ENCODE peak calls at places on chromosomes 6 and 20, in seven cellular contexts. O, U, B, P, Z, M and H are unnamed samples.

GRCh38 chr6:144361027-144361426 is 75.9 kb downstream of the UTRN start:
- DNase-seq in O (no peak), U (no peak), B (no peak), P (no peak), Z (no peak), M (no peak), H (no peak)

GRCh38 chr6:139748353-139749146 is 374.1 kb upstream of the CITED2 start:
- DNase-seq in O (peak), U (no peak), B (peak), P (no peak), Z (no peak), M (no peak), H (peak)

GRCh38 chr6:154602708-154603107 is 92.2 kb upstream of the CNKSR3 start:
- DNase-seq in O (no peak), U (no peak), B (no peak), P (no peak), Z (no peak), M (no peak), H (no peak)

GRCh38 chr6:167661456-167662103 is 165.1 kb upstream of the AFDN start:
- DNase-seq in O (no peak), U (no peak), B (no peak), P (no peak), Z (no peak), M (no peak), H (no peak)

GRCh38 chr20:11907621-11908020 is 10.1 kb upstream of the BTBD3 start:
- DNase-seq in O (no peak), U (peak), B (peak), P (no peak), Z (no peak), M (no peak), H (no peak)

GRCh38 chr20:41475507-41475906 is 108.9 kb upstream of the EMILIN3 start:
- DNase-seq in O (no peak), U (no peak), B (no peak), P (no peak), Z (no peak), M (no peak), H (peak)

GRCh38 chr20:19811231-19811630 is 53.2 kb downstream of the RIN2 start:
- DNase-seq in O (no peak), U (no peak), B (no peak), P (no peak), Z (no peak), M (no peak), H (no peak)

GRCh38 chr6:153727910-153728309 is 311.1 kb upstream of the OPRM1 start:
- DNase-seq in O (peak), U (no peak), B (no peak), P (no peak), Z (no peak), M (no peak), H (no peak)

GRCh38 chr6:108362455-108362854 is 67.6 kb downstream of the AFG1L start:
- DNase-seq in O (no peak), U (no peak), B (no peak), P (no peak), Z (no peak), M (no peak), H (no peak)

GRCh38 chr6:100155141-100155540 is 161.1 kb upstream of the MCHR2 start:
- DNase-seq in O (no peak), U (no peak), B (no peak), P (no peak), Z (no peak), M (no peak), H (no peak)

GRCh38 chr6:142695016-142695415 is 250.0 kb downstream of the HIVEP2 start:
- DNase-seq in O (no peak), U (no peak), B (no peak), P (no peak), Z (no peak), M (no peak), H (peak)

GRCh38 chr20:17638835-17639407 is 43.1 kb downstream of the RRBP1 start:
- DNase-seq in O (no peak), U (no peak), B (no peak), P (no peak), Z (no peak), M (no peak), H (no peak)

GRCh38 chr6:148761532-148761951 is 14.7 kb downstream of the UST start:
- DNase-seq in O (peak), U (no peak), B (peak), P (no peak), Z (no peak), M (no peak), H (no peak)

GRCh38 chr6:33414592-33415271 is 3.2 kb downstream of the CUTA start:
- DNase-seq in O (no peak), U (no peak), B (no peak), P (no peak), Z (peak), M (no peak), H (no peak)

GRCh38 chr6:66558189-66558588 is 851.2 kb upstream of the EYS start:
- DNase-seq in O (no peak), U (no peak), B (no peak), P (no peak), Z (no peak), M (no peak), H (no peak)

GRCh38 chr6:128597004-128597403 is 76.6 kb upstream of the PTPRK start:
- DNase-seq in O (no peak), U (no peak), B (no peak), P (no peak), Z (no peak), M (no peak), H (no peak)

GRCh38 chr20:17586250-17586649 is 16.4 kb downstream of the DSTN start:
- DNase-seq in O (no peak), U (no peak), B (no peak), P (no peak), Z (no peak), M (no peak), H (no peak)

GRCh38 chr6:126620747-126621146 is 280.8 kb downstream of the CENPW start:
- DNase-seq in O (no peak), U (no peak), B (no peak), P (no peak), Z (no peak), M (no peak), H (no peak)

GRCh38 chr6:90284236-90284744 is 12.4 kb downstream of the BACH2 start:
- DNase-seq in O (peak), U (peak), B (peak), P (no peak), Z (no peak), M (peak), H (peak)

GRCh38 chr20:59013959-59014608 is 5.1 kb upstream of the TUBB1 start:
- DNase-seq in O (no peak), U (no peak), B (peak), P (no peak), Z (no peak), M (peak), H (peak)

GRCh38 chr6:90343581-90343980 is 46.9 kb upstream of the BACH2 start:
- DNase-seq in O (peak), U (peak), B (peak), P (no peak), Z (no peak), M (peak), H (peak)

GRCh38 chr20:3221398-3222226 is 12.3 kb downstream of the ITPA start:
- DNase-seq in O (no peak), U (peak), B (no peak), P (no peak), Z (no peak), M (no peak), H (no peak)

GRCh38 chr6:152248987-152249386 is 388.2 kb downstream of the SYNE1 start:
- DNase-seq in O (no peak), U (no peak), B (no peak), P (no peak), Z (no peak), M (no peak), H (no peak)

GRCh38 chr6:38572186-38572813 is 67.4 kb downstream of the BTBD9 start:
- DNase-seq in O (no peak), U (no peak), B (peak), P (peak), Z (peak), M (no peak), H (no peak)

GRCh38 chr20:60974022-60974421 is 278.0 kb upstream of the CDH4 start:
- DNase-seq in O (no peak), U (no peak), B (no peak), P (no peak), Z (no peak), M (no peak), H (no peak)

GRCh38 chr20:24584538-24585356 is 115.3 kb downstream of the SYNDIG1 start:
- DNase-seq in O (peak), U (no peak), B (peak), P (no peak), Z (no peak), M (peak), H (peak)

GRCh38 chr6:42316390-42316970 is 98.8 kb upstream of the MRPS10 start:
- DNase-seq in O (peak), U (no peak), B (peak), P (no peak), Z (no peak), M (no peak), H (peak)

GRCh38 chr20:56996533-56996932 is 269.9 kb downstream of the BMP7 start:
- DNase-seq in O (no peak), U (no peak), B (no peak), P (no peak), Z (no peak), M (no peak), H (no peak)

GRCh38 chr20:19815553-19815991 is 57.5 kb downstream of the RIN2 start:
- DNase-seq in O (peak), U (peak), B (peak), P (no peak), Z (peak), M (peak), H (peak)

GRCh38 chr20:10359621-10360040 is 74.4 kb downstream of the MKKS start:
- DNase-seq in O (peak), U (no peak), B (peak), P (no peak), Z (no peak), M (peak), H (peak)

GRCh38 chr6:54173084-54173483 is 61.8 kb downstream of the MLIP start:
- DNase-seq in O (peak), U (peak), B (peak), P (no peak), Z (no peak), M (peak), H (peak)

GRCh38 chr6:17144016-17144415 is 42.2 kb downstream of the STMND1 start:
- DNase-seq in O (no peak), U (no peak), B (no peak), P (no peak), Z (no peak), M (no peak), H (no peak)

GRCh38 chr6:63316113-63316512 is 3.7 kb downstream of the LGSN start:
- DNase-seq in O (no peak), U (no peak), B (no peak), P (no peak), Z (no peak), M (no peak), H (no peak)

GRCh38 chr6:12592634-12593033 is 123.9 kb upstream of the PHACTR1 start:
- DNase-seq in O (no peak), U (no peak), B (peak), P (no peak), Z (no peak), M (peak), H (no peak)

GRCh38 chr6:6517059-6517458 is 71.5 kb upstream of the LY86 start:
- DNase-seq in O (no peak), U (no peak), B (no peak), P (no peak), Z (no peak), M (no peak), H (no peak)

GRCh38 chr6:47836639-47837038 is 54.8 kb downstream of the OPN5 start:
- DNase-seq in O (no peak), U (no peak), B (no peak), P (peak), Z (no peak), M (no peak), H (no peak)

GRCh38 chr6:42338573-42339218 is 113.0 kb downstream of the TRERF1 start:
- DNase-seq in O (peak), U (peak), B (peak), P (no peak), Z (no peak), M (peak), H (peak)

DNA sequence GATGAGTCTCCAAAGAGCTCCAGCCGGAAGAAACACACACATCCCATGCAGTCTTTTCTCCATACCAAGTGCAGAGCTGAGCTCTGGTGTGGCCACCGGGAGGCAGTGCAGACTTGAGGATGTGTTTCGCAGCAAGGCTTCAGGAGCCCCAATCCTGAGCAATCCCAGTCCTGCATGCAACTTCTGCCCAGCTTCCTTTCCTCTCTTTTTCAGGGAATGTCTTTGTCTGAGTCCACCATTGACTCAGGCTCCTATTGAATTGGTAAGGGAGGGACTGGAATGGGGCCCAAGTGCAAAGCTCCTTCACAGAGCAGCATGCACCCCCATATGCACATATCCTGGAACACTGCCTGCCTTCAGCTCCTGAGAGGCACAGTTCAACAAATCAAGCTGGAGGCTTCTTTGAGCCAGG is 50.5 kb upstream of the ASIP start:
- DNase-seq in O (peak), U (peak), B (peak), P (peak), Z (peak), M (peak), H (peak)
- TF ChIP-seq CTCF in O (peak), U (peak), B (peak), P (peak), Z (peak), M (peak), H (peak)

GRCh38 chr20:45322952-45323383 is 14.9 kb upstream of the MATN4 start:
- DNase-seq in O (peak), U (no peak), B (peak), P (peak), Z (no peak), M (no peak), H (peak)
- TF ChIP-seq CTCF in O (peak), U (peak), B (no peak), P (peak), Z (no peak), M (no peak), H (no peak)

GRCh38 chr6:118263929-118264486 is 284.1 kb upstream of the PLN start:
- DNase-seq in O (peak), U (peak), B (peak), P (no peak), Z (no peak), M (no peak), H (peak)
- TF ChIP-seq CTCF in O (peak), U (no peak), B (no peak), P (peak), Z (no peak), M (no peak), H (peak)

GRCh38 chr6:131914967-131915751 is 36.0 kb downstream of the CCN2 start:
- DNase-seq in O (peak), U (peak), B (peak), P (peak), Z (peak), M (peak), H (peak)
- TF ChIP-seq CTCF in O (peak), U (peak), B (peak), P (peak), Z (peak), M (peak), H (peak)

GRCh38 chr6:1686117-1687098 is 76.7 kb downstream of the FOXC1 start:
- DNase-seq in O (peak), U (peak), B (peak), P (no peak), Z (no peak), M (peak), H (peak)
- TF ChIP-seq CTCF in O (peak), U (peak), B (peak), P (no peak), Z (no peak), M (no peak), H (peak)

DNA sequence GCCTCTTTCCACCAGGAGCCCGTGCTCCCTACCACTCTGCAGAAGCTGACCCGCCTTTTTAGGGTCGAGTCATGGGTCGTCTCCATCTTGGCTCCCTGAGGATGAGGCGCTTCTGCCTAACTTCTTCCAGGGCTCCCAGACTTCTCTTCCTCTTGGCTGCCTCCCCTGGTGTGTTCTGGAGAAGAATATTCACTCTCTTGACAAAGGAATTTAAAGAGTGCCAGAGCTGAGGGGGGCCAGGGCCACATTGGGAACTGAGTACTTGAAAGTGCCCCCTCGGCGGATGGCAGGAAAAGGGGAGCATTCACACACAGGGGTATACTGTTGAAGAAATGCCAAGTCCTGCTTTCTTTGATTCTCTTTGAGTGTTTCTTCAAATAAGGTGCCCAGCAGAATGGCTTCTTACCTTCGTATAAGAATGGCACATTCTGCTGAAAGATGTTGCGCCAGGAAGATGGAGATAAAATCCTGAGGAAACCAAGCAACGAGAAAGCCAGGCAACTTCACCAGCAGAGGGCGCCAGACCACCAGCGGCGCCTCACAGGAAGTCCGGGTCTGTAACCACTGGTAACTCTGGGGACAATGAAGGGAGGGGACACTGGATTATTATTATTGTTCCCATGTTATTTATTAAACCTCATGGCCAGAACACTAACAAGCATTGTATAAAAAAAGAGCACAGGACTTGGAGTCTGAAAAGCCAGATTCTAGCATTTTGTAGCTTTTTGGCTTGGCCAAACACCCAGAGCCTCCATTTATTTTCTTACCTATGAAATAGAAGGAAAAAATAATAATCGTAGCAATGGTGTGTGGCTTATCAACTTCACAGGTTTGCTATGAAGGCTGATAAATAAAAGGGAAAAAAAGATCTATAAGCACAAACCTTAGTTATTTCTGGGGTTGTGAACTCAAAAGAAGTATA is 176.7 kb downstream of the HACE1 start:
- DNase-seq in O (peak), U (peak), B (peak), P (peak), Z (peak), M (peak), H (peak)
- TF ChIP-seq CTCF in O (peak), U (peak), B (peak), P (peak), Z (peak), M (peak), H (peak)

GRCh38 chr20:44885392-44886275 is at the start of gene YWHAB:
- DNase-seq in O (peak), U (peak), B (peak), P (peak), Z (peak), M (peak), H (peak)
- TF ChIP-seq CTCF in O (no peak), U (peak), B (peak), P (no peak), Z (no peak), M (no peak), H (peak)

DNA sequence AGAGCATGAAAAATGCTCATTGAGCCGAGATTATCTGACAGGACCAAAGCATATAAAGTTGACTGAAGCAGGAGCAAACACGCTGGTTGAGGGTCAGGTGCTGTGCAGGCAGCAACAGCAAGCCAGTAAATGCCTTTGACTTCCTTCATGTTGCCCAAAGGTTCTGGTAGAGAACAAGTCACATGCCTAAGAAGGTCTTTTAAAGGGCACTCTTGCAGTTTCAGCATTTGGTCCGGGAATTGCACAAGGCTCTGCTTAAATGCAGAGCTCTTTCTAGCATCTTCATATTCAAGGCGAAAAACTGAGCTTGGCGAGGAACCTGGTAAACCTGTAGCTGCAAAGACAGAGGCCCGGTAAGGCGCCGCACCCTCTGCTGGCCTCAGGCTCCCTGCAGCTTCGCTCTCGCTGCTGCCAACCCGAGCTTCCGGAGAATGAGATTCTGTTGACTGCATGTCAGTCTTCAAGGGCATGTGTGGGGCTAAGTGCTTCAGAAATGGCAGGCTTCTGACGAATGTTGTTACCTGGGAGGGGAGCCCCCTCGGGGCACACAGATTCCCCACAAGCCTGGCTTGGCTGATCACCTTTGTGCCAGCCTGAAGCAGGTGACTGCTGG is 205.2 kb downstream of the KIF16B start:
- DNase-seq in O (no peak), U (no peak), B (no peak), P (no peak), Z (no peak), M (no peak), H (no peak)
- TF ChIP-seq CTCF in O (no peak), U (no peak), B (no peak), P (no peak), Z (no peak), M (no peak), H (no peak)

GRCh38 chr6:25473447-25473846 is 178.6 kb upstream of the SCGN start:
- DNase-seq in O (no peak), U (no peak), B (no peak), P (no peak), Z (no peak), M (no peak), H (no peak)

GRCh38 chr6:25468881-25469280 is 183.1 kb upstream of the SCGN start:
- DNase-seq in O (no peak), U (no peak), B (no peak), P (no peak), Z (no peak), M (no peak), H (no peak)

GRCh38 chr6:25469797-25470388 is 182.1 kb upstream of the SCGN start:
- DNase-seq in O (no peak), U (no peak), B (no peak), P (no peak), Z (no peak), M (no peak), H (no peak)

GRCh38 chr6:25476126-25476525 is 175.9 kb upstream of the SCGN start:
- DNase-seq in O (peak), U (peak), B (peak), P (no peak), Z (no peak), M (peak), H (peak)

DNA sequence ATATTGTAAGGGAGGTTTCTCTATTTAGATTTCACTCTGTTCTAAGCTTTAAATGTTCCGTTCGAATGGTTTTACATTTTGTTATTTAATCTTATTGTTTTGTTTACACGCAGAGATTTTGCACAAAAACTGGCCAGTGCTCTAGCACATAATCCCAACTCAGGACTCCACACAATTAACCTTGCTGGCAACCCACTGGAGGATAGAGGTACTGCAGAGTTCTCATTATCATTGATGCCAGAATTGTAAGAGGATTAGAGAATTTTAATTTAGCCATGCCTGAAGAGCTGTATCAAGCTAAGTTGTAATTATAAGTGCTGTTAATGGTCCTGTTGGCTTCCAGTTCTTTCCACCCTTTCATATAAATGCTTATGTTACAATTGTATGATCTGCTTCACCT is 179.7 kb upstream of the SCGN start:
- DNase-seq in O (no peak), U (no peak), B (no peak), P (no peak), Z (no peak), M (no peak), H (no peak)
- TF ChIP-seq CTCF in O (peak), U (no peak), B (peak), P (no peak), Z (no peak), M (peak), H (peak)